ENCODE peak calls at places on chromosomes 3 and 15, in nine cellular contexts. D is T-helper 2 cell; A is cardiac septum; B is NCI-H774; L is stimulated activated CD8-positive, alpha-beta memory T cell treated with anti-CD3 and anti-CD28 coated beads, Interleukin-15, amount 100 ng/mL, for 24 hours; E is GM04504; N is stimulated activated CD4-positive, alpha-beta T cell treated with anti-CD3 and anti-CD28 coated beads, TNF-alpha, amount 100 ng/mL, for 24 hours; H is PC-9; Q is PC-3. F is an unnamed sample.

GRCh38 chr15:97902140-97902780 is 58.2 kb upstream of the ARRDC4 start:
- DNase-seq in L (no peak), A (no peak), B (no peak), N (no peak), E (peak; percentile 87), H (peak; percentile 58), D (no peak), Q (peak; percentile 56), F (no peak)

GRCh38 chr3:190120161-190121060 is at the start of gene P3H2:
- DNase-seq in Q (peak; percentile 92), B (no peak), E (peak; percentile 82), L (no peak), H (peak; percentile 84), N (peak; percentile 37), D (no peak), A (peak; percentile 86), F (peak; percentile 49)

GRCh38 chr3:160677459-160677901 is 520 bp downstream of the ARL14 start:
- DNase-seq in E (no peak), N (no peak), L (no peak), A (no peak), Q (peak; percentile 36), D (no peak), H (peak; percentile 66), B (no peak), F (no peak)

GRCh38 chr3:125594581-125595011 is 701 bp downstream of the OSBPL11 start:
- DNase-seq in L (no peak), B (no peak), N (no peak), H (peak; percentile 42), Q (no peak), D (no peak), A (no peak), E (no peak), F (no peak)

GRCh38 chr3:131007782-131008181 is 18.8 kb downstream of the ASTE1 start:
- DNase-seq in H (no peak), N (no peak), L (no peak), B (no peak), A (no peak), E (no peak), Q (no peak), D (no peak), F (no peak)

GRCh38 chr15:64070965-64071851 is 22.4 kb downstream of the CIAO2A start:
- DNase-seq in A (no peak), D (no peak), E (peak; percentile 65), Q (peak; percentile 75), H (no peak), B (no peak), N (no peak), L (no peak), F (no peak)

GRCh38 chr3:127156651-127157050 is 36.3 kb upstream of the PRR23E start:
- DNase-seq in D (no peak), N (no peak), H (no peak), A (peak; percentile 66), B (no peak), L (no peak), E (no peak), Q (no peak), F (no peak)

GRCh38 chr3:52877085-52877484 is 20.3 kb downstream of the STIMATE start:
- DNase-seq in B (no peak), H (no peak), Q (no peak), A (no peak), L (no peak), D (no peak), N (no peak), E (no peak), F (no peak)

GRCh38 chr3:128994581-128995161 is 795 bp upstream of the CFAP92 start:
- DNase-seq in D (no peak), Q (no peak), L (no peak), N (no peak), B (no peak), E (no peak), H (no peak), A (no peak), F (no peak)

GRCh38 chr3:28317438-28318022 is 31.0 kb upstream of the ZCWPW2 start:
- DNase-seq in L (no peak), Q (peak; percentile 61), A (no peak), B (peak; percentile 2), D (peak; percentile 40), N (no peak), H (no peak), E (peak; percentile 14), F (peak; percentile 23)

GRCh38 chr3:194061421-194062029 is 74.4 kb upstream of the HES1 start:
- DNase-seq in H (no peak), Q (no peak), D (no peak), B (no peak), N (no peak), L (no peak), E (no peak), A (no peak), F (no peak)

GRCh38 chr3:11154953-11155325 is 646 bp downstream of the HRH1 start:
- DNase-seq in B (no peak), L (no peak), D (no peak), A (peak; percentile 69), N (no peak), Q (no peak), E (no peak), H (no peak), F (no peak)

GRCh38 chr3:12532182-12532581 is 13.1 kb downstream of the MKRN2OS start:
- DNase-seq in B (no peak), E (no peak), L (no peak), A (no peak), D (no peak), N (no peak), H (no peak), Q (no peak), F (no peak)

GRCh38 chr3:151283387-151283786 is 5.0 kb upstream of the P2RY14 start:
- DNase-seq in A (no peak), E (no peak), B (no peak), L (no peak), Q (no peak), H (no peak), D (peak; percentile 7), N (no peak), F (no peak)

GRCh38 chr3:2303567-2303966 is 204.9 kb downstream of the CNTN4 start:
- DNase-seq in E (no peak), A (no peak), B (no peak), N (no peak), Q (peak; percentile 7), H (no peak), L (no peak), D (no peak), F (no peak)

GRCh38 chr3:45931476-45931875 is 11.8 kb upstream of the CXCR6 start:
- DNase-seq in E (no peak), N (no peak), A (peak; percentile 24), B (no peak), L (no peak), H (no peak), Q (no peak), D (no peak), F (no peak)

GRCh38 chr3:65953881-65954733 is 84.6 kb downstream of the MAGI1 start:
- DNase-seq in Q (peak; percentile 8), N (no peak), L (no peak), B (peak; percentile 2), H (no peak), E (no peak), A (no peak), D (no peak), F (no peak)

GRCh38 chr15:100111103-100112060 is 230.4 kb downstream of the ADAMTS17 start:
- DNase-seq in Q (peak; percentile 85), N (peak; percentile 64), L (no peak), E (peak; percentile 51), D (no peak), A (peak; percentile 86), H (peak; percentile 67), B (no peak), F (peak; percentile 4)

GRCh38 chr3:194380300-194380699 is 10.8 kb upstream of the LRRC15 start:
- DNase-seq in Q (no peak), H (no peak), E (no peak), B (no peak), D (no peak), A (peak; percentile 26), N (no peak), L (no peak), F (no peak)

GRCh38 chr15:99371180-99372103 is 120.2 kb downstream of the LRRC28 start:
- DNase-seq in L (no peak), E (no peak), A (no peak), B (no peak), N (no peak), Q (no peak), H (no peak), D (no peak), F (no peak)

GRCh38 chr15:74786659-74787165 is 4.8 kb downstream of the CSK start:
- DNase-seq in D (no peak), Q (no peak), E (no peak), L (no peak), A (no peak), H (no peak), B (no peak), N (no peak), F (no peak)

GRCh38 chr3:159765025-159765859 is 223.4 kb upstream of the IL12A start:
- DNase-seq in Q (peak; percentile 99), H (peak; percentile 99), B (peak; percentile 50), E (peak; percentile 98), A (peak; percentile 93), D (no peak), L (no peak), N (no peak), F (no peak)